ENCODE peak calls at places on chromosome 20, in four cellular contexts. Q is tibial nerve, T is left ventricle myocardium inferior, V is A549. X is an unnamed sample.

GRCh38 chr20:19903168-19903676 is 113.9 kb upstream of the NAA20 start:
- DNase-seq in Q (peak), V (peak), T (no peak), X (no peak)

GRCh38 chr20:1872456-1873183 is 22.6 kb upstream of the SIRPA start:
- DNase-seq in T (no peak), V (no peak), Q (no peak), X (no peak)

GRCh38 chr20:47220161-47220582 is 136.3 kb downstream of the ZMYND8 start:
- DNase-seq in V (peak), T (no peak), Q (no peak), X (no peak)

GRCh38 chr20:33812673-33813462 is 1.7 kb downstream of the CHMP4B start:
- DNase-seq in Q (no peak), V (no peak), T (no peak), X (no peak)

GRCh38 chr20:37902504-37903313 is at the start of gene VSTM2L:
- DNase-seq in Q (no peak), V (peak), T (no peak), X (no peak)

GRCh38 chr20:6122111-6122872 is 538 bp downstream of the FERMT1 start:
- DNase-seq in V (peak), T (no peak), Q (no peak), X (no peak)

GRCh38 chr20:49132995-49133451 is 55.1 kb downstream of the STAU1 start:
- DNase-seq in V (peak), T (no peak), Q (peak), X (no peak)

GRCh38 chr20:62588458-62589149 is 53.7 kb upstream of the SLCO4A1 start:
- DNase-seq in T (no peak), Q (no peak), V (no peak), X (no peak)

GRCh38 chr20:52289956-52290355 is 98.4 kb upstream of the ZFP64 start:
- DNase-seq in T (no peak), Q (no peak), V (no peak), X (no peak)

GRCh38 chr20:47230811-47231256 is 125.7 kb downstream of the ZMYND8 start:
- DNase-seq in V (no peak), Q (no peak), T (no peak), X (no peak)

GRCh38 chr20:62501801-62502495 is 26.2 kb upstream of the GATA5 start:
- DNase-seq in Q (no peak), T (no peak), V (peak), X (no peak)

GRCh38 chr20:45890077-45890996 is 671 bp downstream of the NEURL2 start:
- DNase-seq in Q (peak), T (peak), V (peak), X (peak)

GRCh38 chr20:6053776-6054688 is at the start of gene LRRN4:
- DNase-seq in Q (no peak), V (no peak), T (no peak), X (no peak)

GRCh38 chr20:42752620-42753019 is 437.1 kb downstream of the PTPRT start:
- DNase-seq in T (no peak), Q (no peak), V (no peak), X (no peak)

GRCh38 chr20:53872561-53873248 is 197.7 kb downstream of the BCAS1 start:
- DNase-seq in V (no peak), T (no peak), Q (no peak), X (no peak)

GRCh38 chr20:371755-372542 is 8.6 kb upstream of the TRIB3 start:
- DNase-seq in T (no peak), V (peak), Q (peak), X (peak)

GRCh38 chr20:10551732-10552724 is 116.9 kb downstream of the SLX4IP start:
- DNase-seq in Q (no peak), T (no peak), V (no peak), X (no peak)

GRCh38 chr20:46203510-46203837 is 85.4 kb downstream of the CD40 start:
- DNase-seq in V (no peak), Q (no peak), T (no peak), X (no peak)

GRCh38 chr20:40787922-40788321 is 98.9 kb upstream of the MAFB start:
- DNase-seq in T (no peak), Q (no peak), V (no peak), X (no peak)
- H3K4me3 ChIP-seq in T (no peak), Q (no peak), V (no peak), X (no peak)

GRCh38 chr20:50724851-50725721 is 6.3 kb upstream of the PARD6B start:
- DNase-seq in Q (peak), V (peak), T (peak), X (peak)

GRCh38 chr20:50722466-50723155 is 8.8 kb upstream of the PARD6B start:
- DNase-seq in V (no peak), Q (no peak), T (no peak), X (no peak)

GRCh38 chr20:50723672-50724071 is 7.7 kb upstream of the PARD6B start:
- DNase-seq in T (no peak), Q (no peak), V (no peak), X (no peak)

GRCh38 chr20:50725722-50726000 is 5.7 kb upstream of the PARD6B start:
- DNase-seq in Q (no peak), T (no peak), V (no peak), X (no peak)

GRCh38 chr20:50724112-50724724 is 7.2 kb upstream of the PARD6B start:
- DNase-seq in Q (no peak), V (no peak), T (no peak), X (no peak)
- H3K4me3 ChIP-seq in Q (no peak), V (no peak), T (peak), X (no peak)

GRCh38 chr20:32485126-32485769 is 99.9 kb downstream of the NOL4L start:
- DNase-seq in Q (peak), V (peak), T (peak), X (peak)
- H3K4me3 ChIP-seq in Q (peak), V (peak), T (peak), X (peak)

GRCh38 chr20:44052166-44052565 is 134.8 kb downstream of the JPH2 start:
- DNase-seq in V (no peak), T (no peak), Q (no peak), X (peak)

GRCh38 chr20:44054118-44054517 is 132.9 kb downstream of the JPH2 start:
- DNase-seq in Q (no peak), T (no peak), V (no peak), X (no peak)

GRCh38 chr20:44054849-44055248 is 132.1 kb downstream of the JPH2 start:
- DNase-seq in Q (no peak), V (no peak), T (no peak), X (no peak)

GRCh38 chr20:44051661-44052000 is 135.4 kb downstream of the JPH2 start:
- DNase-seq in V (no peak), Q (no peak), T (no peak), X (no peak)

DNA sequence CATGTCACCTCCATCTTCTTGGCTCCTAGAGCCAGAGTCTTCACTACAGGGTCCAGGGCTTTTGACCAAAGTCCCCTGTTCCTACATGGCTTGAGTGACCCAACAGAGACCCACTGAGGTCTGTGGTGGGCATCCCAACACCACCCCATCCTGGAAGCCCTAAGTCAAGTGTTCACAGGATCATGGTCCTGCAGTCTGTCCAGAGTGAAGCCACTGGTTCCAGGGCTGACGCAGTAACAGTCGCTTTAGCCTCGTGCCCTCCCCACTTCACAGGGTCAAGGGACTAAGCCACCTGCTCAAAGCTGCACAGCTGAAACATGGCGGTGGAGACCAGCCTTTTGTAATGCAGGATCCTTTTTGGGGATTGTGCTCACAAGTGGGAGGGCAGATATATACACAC is 133.9 kb downstream of the JPH2 start:
- DNase-seq in V (no peak), Q (no peak), T (no peak), X (no peak)
- H3K4me3 ChIP-seq in V (no peak), Q (no peak), T (no peak), X (no peak)